ENCODE peak calls at places on chromosomes 4 and X, in eight cellular contexts. U is WERI-Rb-1; T is endothelial cell; G is activated T-cell treated with anti-CD3 and anti-CD28 coated beads for 24 hours; D is stimulated activated naive CD4-positive, alpha-beta T cell; P is AG08396; S is colonic mucosa; J is A172. B is an unnamed sample.

GRCh38 chr4:23422878-23423277 is 467.0 kb downstream of the PPARGC1A start:
- DNase-seq in J (no peak), S (no peak), U (no peak), D (no peak), G (no peak), P (no peak), T (no peak), B (no peak)

GRCh38 chr4:8906668-8906970 is 35.0 kb upstream of the HMX1 start:
- DNase-seq in S (no peak), D (no peak), G (no peak), U (peak), J (no peak), T (no peak), P (no peak), B (no peak)

GRCh38 chr4:66000500-66001117 is 330.3 kb upstream of the EPHA5 start:
- DNase-seq in J (no peak), G (no peak), U (no peak), S (no peak), P (no peak), D (no peak), T (no peak), B (no peak)

GRCh38 chrX:134622056-134622812 is 36.0 kb downstream of the PLAC1 start:
- DNase-seq in G (peak), J (peak), D (no peak), P (peak), U (no peak), T (peak), S (no peak), B (no peak)

GRCh38 chr4:43277003-43277402 is 384.5 kb downstream of the GRXCR1 start:
- DNase-seq in U (no peak), D (no peak), G (no peak), S (no peak), P (peak), T (no peak), J (peak), B (no peak)

GRCh38 chrX:96764864-96765263 is 80.2 kb downstream of the DIAPH2 start:
- DNase-seq in U (no peak), J (no peak), D (no peak), P (no peak), G (no peak), T (no peak), S (no peak), B (no peak)

GRCh38 chr4:169774466-169775445 is 17.0 kb upstream of the HPF1 start:
- DNase-seq in T (peak), S (no peak), D (peak), U (no peak), G (no peak), J (no peak), P (no peak), B (peak)

GRCh38 chr4:78551420-78552351 is at the start of gene ANXA3:
- DNase-seq in S (peak), P (peak), J (no peak), U (peak), D (no peak), G (no peak), T (peak), B (peak)

GRCh38 chr4:152516156-152516555 is 19.7 kb downstream of the FBXW7 start:
- DNase-seq in T (no peak), G (no peak), P (no peak), S (no peak), J (no peak), U (no peak), D (no peak), B (no peak)

GRCh38 chr4:119550857-119551532 is 77.6 kb downstream of the PDE5A start:
- DNase-seq in P (no peak), D (no peak), T (no peak), U (no peak), J (no peak), G (no peak), S (no peak), B (no peak)

GRCh38 chrX:54825716-54826428 is 18.3 kb downstream of the MAGED2 start:
- DNase-seq in U (no peak), P (no peak), G (no peak), D (peak), J (no peak), T (no peak), S (no peak), B (no peak)

GRCh38 chr4:1763550-1764080 is 29.5 kb upstream of the FGFR3 start:
- DNase-seq in U (no peak), J (no peak), G (no peak), S (peak), D (no peak), T (no peak), P (peak), B (no peak)

GRCh38 chr4:54082168-54082567 is 17.8 kb upstream of the CHIC2 start:
- DNase-seq in J (peak), U (no peak), P (peak), G (no peak), D (no peak), S (peak), T (no peak), B (no peak)

GRCh38 chrX:13309631-13310030 is 10.2 kb downstream of the ATXN3L start:
- DNase-seq in G (no peak), J (no peak), P (no peak), D (no peak), S (no peak), T (no peak), U (no peak), B (no peak)

GRCh38 chr4:56874166-56874565 is 33.5 kb upstream of the REST start:
- DNase-seq in G (no peak), J (no peak), D (no peak), T (no peak), S (peak), U (no peak), P (no peak), B (no peak)

GRCh38 chrX:109472939-109473713 is 8.8 kb downstream of the GUCY2F start:
- DNase-seq in P (peak), U (peak), D (no peak), S (no peak), T (peak), G (peak), J (no peak), B (no peak)